ENCODE peak calls at places on chromosome 22, in five cellular contexts. R, V, U, F and K are unnamed samples.

GRCh38 chr22:23128269-23129108 is 13.3 kb downstream of the RSPH14 start:
- DNase-seq in R (peak), V (peak), U (peak), F (peak), K (peak)

GRCh38 chr22:26086359-26086758 is 82.9 kb upstream of the SEZ6L start:
- DNase-seq in R (no peak), V (no peak), U (peak), F (no peak), K (no peak)

GRCh38 chr22:41028841-41029240 is 63.6 kb upstream of the EP300 start:
- DNase-seq in R (no peak), V (peak), U (no peak), F (no peak), K (peak)

GRCh38 chr22:23065069-23065451 is 5.3 kb upstream of the GNAZ start:
- DNase-seq in R (no peak), V (no peak), U (peak), F (no peak), K (no peak)

GRCh38 chr22:18023509-18024275 is 669 bp downstream of the MICAL3 start:
- DNase-seq in R (peak), V (peak), U (peak), F (peak), K (peak)

GRCh38 chr22:22507743-22508273 is 734 bp downstream of the ZNF280B start:
- DNase-seq in R (no peak), V (peak), U (no peak), F (no peak), K (no peak)

GRCh38 chr22:44479662-44480061 is 18.4 kb downstream of the RTL6 start:
- DNase-seq in R (no peak), V (no peak), U (no peak), F (no peak), K (no peak)

GRCh38 chr22:39530692-39531331 is 1.7 kb downstream of the RPS19BP1 start:
- DNase-seq in R (no peak), V (peak), U (peak), F (no peak), K (peak)

GRCh38 chr22:19597399-19597735 is 73.2 kb upstream of the CLDN5 start:
- DNase-seq in R (no peak), V (no peak), U (no peak), F (no peak), K (no peak)

GRCh38 chr22:48781868-48782267 is 1045.8 kb downstream of the BRD1 start:
- DNase-seq in R (peak), V (no peak), U (no peak), F (no peak), K (no peak)

DNA sequence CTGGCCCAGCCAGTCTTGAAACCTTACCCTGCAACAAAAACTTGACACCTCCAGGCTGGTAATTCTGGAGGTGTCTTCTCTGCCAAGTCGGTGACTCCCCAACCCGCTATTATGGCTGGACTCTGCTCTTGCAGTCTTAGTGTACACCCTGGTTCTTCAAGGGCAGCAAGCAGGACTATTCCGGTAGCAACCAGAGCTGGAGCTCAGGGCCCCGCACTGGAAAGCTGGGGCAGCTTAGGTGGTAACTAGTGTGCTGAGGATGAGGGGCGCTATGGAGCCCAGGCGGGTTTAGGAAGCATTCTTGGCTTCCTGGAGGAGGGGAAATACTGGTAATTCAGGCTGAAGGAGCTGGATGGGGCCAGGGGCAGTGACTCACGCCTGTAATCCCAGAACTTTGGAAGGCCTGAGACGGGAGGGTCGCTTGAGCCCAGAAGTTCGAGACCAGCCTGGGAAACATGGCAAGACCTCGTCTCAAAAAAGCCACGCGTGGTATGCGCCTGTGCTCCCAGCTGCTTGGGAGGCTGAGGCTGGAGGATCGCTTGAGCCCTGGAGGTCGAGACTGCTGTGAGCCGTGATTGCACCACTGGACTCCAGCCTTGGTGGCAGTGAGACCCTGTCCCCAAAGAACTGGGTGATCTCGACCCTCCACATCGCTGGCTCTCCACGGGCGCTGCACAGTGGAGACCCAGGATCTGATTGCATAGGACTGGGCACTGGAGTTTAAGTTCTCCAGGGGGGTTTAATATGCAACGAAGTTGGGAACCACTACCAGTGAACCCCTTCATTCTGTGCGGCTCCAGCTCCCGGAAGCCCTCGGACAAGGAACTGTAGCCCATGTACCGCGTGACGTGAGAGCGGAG is 10.6 kb upstream of the AIFM3 start:
- DNase-seq in R (no peak), V (peak), U (no peak), F (no peak), K (no peak)
- TF ChIP-seq CTCF in R (no peak), V (no peak), U (no peak), F (no peak), K (peak)

GRCh38 chr22:50303515-50303847 is 4.0 kb downstream of the PLXNB2 start:
- DNase-seq in R (no peak), V (no peak), U (no peak), F (no peak), K (no peak)

GRCh38 chr22:50303848-50304527 is 3.5 kb downstream of the PLXNB2 start:
- DNase-seq in R (peak), V (no peak), U (peak), F (peak), K (no peak)

GRCh38 chr22:50305658-50306566 is 1.5 kb downstream of the PLXNB2 start:
- DNase-seq in R (peak), V (peak), U (peak), F (peak), K (peak)

GRCh38 chr22:50305393-50305657 is 2.1 kb downstream of the PLXNB2 start:
- DNase-seq in R (no peak), V (no peak), U (no peak), F (no peak), K (no peak)

DNA sequence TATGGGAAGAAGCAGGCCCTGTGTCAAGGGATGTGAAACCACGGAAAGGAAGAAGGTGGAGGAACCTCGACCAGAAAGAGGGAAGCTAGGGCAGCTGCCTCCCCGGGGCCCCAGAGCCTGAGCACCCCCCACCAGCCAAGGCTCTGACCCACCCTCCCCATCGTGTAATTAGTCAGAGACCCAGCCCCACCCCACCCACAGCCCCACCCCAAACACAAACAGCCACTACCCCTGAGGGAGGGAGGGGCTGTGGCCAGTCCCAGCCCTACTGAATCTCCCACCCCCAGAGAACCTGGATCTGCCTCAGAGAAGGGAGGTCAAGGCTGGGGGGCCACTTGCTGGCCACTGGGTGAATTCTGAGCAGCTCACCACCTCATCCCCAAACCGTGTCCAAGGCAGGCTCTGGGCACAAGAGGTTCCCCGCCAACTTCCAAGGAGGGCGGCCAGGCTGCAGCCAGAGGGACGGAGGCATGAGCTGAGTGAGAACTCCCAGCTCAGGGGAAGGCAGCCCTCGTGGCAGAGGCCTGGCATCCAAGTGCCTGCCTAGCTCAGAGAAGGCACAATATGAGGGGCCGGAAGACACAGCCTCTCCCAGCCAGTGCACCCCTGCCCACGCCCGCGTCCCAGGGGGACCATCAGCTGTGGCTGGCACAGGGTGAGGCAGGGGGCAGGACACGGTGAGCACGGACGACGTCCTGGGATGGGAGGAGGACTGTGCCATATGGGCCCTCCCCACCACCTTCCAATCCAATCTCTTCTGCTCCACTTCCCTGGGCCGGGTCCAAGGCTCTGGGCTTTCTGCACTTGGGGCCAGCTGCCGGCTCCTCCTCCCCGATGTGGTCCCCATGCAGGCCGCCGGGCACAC is 2.7 kb downstream of the PLXNB2 start:
- DNase-seq in R (peak), V (peak), U (no peak), F (no peak), K (no peak)
- H3K4me3 ChIP-seq in R (peak), V (peak), U (peak), F (peak), K (peak)

DNA sequence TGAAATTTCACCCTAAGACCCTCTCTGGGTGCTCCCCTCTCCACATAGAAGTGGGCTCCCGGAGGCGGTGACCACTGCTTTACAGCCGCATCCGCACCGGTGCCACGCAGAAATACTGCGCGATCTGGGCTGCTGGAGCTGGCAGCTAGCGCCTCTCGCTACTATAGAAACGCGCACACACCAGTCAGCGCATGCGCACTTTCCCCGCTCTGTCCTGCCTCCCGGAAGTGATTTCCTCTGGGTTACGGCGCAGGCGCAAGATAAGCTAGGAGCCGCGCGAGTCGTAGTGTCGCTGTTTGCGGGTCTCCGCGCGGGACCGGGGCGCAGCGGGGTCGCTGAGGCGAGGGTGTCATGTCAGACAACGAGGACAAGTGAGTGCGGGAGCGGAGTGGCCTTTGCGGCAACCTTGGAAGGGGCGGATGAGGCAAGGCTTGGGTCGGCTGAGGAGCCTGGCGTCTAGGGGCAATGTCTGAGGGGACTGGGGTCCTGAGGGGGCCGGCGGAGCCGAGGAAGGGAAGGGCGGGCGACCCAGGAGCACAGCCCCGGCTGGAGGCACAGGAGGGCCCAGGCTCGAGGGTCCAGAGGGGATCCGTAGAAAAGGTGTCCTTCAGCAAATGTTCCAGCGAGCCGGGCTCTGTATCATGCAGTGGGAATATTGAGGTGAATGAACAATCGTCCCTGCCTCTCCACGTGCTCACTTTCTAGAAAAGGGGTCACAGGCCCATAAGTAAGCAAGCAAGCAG is at the start of the genes C22orf23 and POLR2F:
- DNase-seq in R (peak), V (peak), U (peak), F (peak), K (peak)
- TF ChIP-seq CTCF in R (no peak), V (no peak), U (no peak), F (no peak), K (no peak)

DNA sequence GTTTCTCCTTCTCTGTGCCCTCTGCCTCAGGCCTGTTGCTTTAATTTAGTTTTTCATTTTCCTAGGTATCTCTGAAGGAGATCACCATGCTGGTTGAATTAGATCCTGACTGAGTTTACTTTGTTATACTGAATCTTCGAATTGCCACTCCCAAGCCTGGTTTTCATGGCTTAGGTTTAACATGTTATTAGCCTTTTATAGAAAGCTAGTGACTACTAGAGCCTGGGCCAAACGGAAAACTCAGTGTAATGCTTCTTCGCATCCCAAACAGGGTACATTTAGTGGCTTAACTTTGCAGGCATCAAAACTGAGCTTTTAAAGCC is 3.6 kb downstream of the CRKL start:
- DNase-seq in R (no peak), V (no peak), U (no peak), F (no peak), K (no peak)
- H3K4me3 ChIP-seq in R (peak), V (peak), U (peak), F (peak), K (peak)

GRCh38 chr22:27630754-27631153 is 170.8 kb downstream of the MN1 start:
- DNase-seq in R (no peak), V (no peak), U (no peak), F (no peak), K (no peak)

GRCh38 chr22:27633296-27633871 is 168.2 kb downstream of the MN1 start:
- DNase-seq in R (no peak), V (no peak), U (no peak), F (no peak), K (no peak)

GRCh38 chr22:27629908-27630733 is 171.4 kb downstream of the MN1 start:
- DNase-seq in R (no peak), V (no peak), U (no peak), F (no peak), K (no peak)

GRCh38 chr22:27632451-27633295 is 168.9 kb downstream of the MN1 start:
- DNase-seq in R (no peak), V (no peak), U (peak), F (no peak), K (no peak)

DNA sequence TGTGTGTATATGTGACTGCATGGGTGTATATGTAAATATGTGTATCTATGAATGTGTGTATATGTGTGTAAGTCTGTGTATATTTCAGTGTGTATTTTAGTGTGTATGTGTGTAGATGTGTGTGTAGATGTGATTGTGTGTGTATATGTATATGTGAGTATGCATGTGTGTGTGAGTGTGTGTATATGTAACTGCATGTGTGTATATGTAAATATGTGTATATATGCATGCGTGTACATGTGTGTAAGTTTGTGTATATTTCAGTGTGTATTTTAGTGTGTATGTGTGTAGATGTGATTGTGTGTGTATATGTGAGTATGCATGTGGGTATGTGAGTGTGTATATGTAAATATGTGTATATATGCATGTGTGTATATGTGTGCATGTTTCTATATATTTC is 169.9 kb downstream of the MN1 start:
- DNase-seq in R (no peak), V (no peak), U (no peak), F (no peak), K (no peak)
- TF ChIP-seq CTCF in R (no peak), V (no peak), U (no peak), F (no peak), K (no peak)

DNA sequence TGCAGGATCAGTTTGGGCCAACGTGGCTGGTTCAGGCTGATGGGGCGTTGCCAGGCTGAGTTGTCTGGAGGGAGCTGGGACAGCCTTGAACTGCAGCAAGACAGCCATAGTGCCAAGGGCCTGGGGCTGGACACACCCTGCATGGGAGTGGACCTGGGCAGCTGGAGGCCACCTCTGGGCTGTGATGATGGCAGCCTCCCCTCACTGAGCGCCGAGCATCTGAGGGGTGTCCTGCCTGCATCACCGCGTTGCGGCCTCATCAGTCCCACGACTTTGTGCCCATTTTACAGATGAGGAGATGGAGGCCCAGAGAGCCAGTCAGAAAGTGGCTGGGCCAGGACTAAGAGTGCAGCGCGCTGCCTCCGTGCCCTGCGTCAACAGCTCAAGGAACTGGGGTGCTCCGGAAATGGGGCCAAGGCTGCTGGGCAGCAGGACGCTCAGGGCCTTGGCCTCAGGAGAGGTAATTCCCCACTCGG is 590 bp upstream of the TSPO start:
- DNase-seq in R (no peak), V (no peak), U (no peak), F (no peak), K (no peak)
- H3K4me3 ChIP-seq in R (peak), V (peak), U (peak), F (peak), K (peak)

DNA sequence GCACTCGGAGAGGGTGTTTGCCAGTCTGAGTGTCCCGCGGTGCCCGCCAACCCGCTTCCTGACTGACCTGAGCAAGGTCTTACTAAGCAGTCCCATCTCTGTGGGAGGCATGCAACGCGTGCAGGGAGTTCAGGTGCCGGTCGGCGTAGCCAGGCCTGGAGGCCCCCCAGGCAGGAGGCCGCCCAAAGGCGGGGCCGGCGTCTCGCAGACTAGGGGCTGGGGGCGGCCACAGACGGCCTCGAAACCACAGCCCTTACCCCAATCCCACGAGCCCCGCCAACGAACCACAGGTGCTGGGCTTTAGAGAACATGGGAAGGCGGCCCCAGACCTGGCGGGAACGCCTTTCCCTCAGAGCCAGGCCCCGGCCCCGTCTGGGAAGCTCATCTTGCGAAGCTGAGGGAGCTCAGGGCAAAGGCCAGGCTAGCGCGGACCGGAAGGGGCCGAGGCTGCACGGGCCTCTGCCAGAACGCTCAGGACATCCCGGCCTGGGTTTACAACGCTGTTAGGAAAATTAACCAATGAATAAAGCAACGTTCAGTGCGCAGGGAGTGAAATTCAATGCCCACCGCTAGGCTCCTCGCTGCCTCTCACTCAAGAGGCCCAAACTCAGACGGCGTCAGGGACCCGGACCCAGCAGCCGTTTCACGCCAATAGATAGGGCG is 2.1 kb upstream of the MTFP1 start:
- DNase-seq in R (peak), V (no peak), U (no peak), F (peak), K (peak)
- TF ChIP-seq CTCF in R (peak), V (no peak), U (no peak), F (no peak), K (peak)